ENCODE peak calls at places on chromosomes 12 and 14, in ten cellular contexts. One of them, this sample, is unnamed.

GRCh38 chr12:47832263-47832933 is 12.7 kb upstream of the HDAC7 start:
- DNase-seq in dorsolateral prefrontal cortex: no peak
- DNase-seq in A549: no peak
- DNase-seq in IMR-90: no peak
- DNase-seq in lung: no peak
- DNase-seq in CD8-positive, alpha-beta T cell: no peak
- DNase-seq in tibial nerve: no peak
- DNase-seq in RWPE2: no peak
- DNase-seq in prostate gland: no peak
- DNase-seq in cardiac muscle cell: no peak
- DNase-seq in this sample: no peak

GRCh38 chr14:68941820-68942219 is 37.3 kb downstream of the ACTN1 start:
- DNase-seq in cardiac muscle cell: peak
- DNase-seq in dorsolateral prefrontal cortex: no peak
- DNase-seq in prostate gland: peak
- DNase-seq in lung: no peak
- DNase-seq in tibial nerve: no peak
- DNase-seq in IMR-90: peak
- DNase-seq in A549: peak
- DNase-seq in CD8-positive, alpha-beta T cell: no peak
- DNase-seq in RWPE2: peak
- DNase-seq in this sample: peak

GRCh38 chr12:30019386-30020140 is 235.8 kb upstream of the TMTC1 start:
- DNase-seq in cardiac muscle cell: no peak
- DNase-seq in RWPE2: no peak
- DNase-seq in tibial nerve: no peak
- DNase-seq in dorsolateral prefrontal cortex: no peak
- DNase-seq in lung: no peak
- DNase-seq in A549: no peak
- DNase-seq in CD8-positive, alpha-beta T cell: no peak
- DNase-seq in prostate gland: no peak
- DNase-seq in IMR-90: peak
- DNase-seq in this sample: no peak

GRCh38 chr14:51529731-51530130 is 122.0 kb upstream of the FRMD6 start:
- DNase-seq in lung: no peak
- DNase-seq in dorsolateral prefrontal cortex: no peak
- DNase-seq in A549: no peak
- DNase-seq in cardiac muscle cell: no peak
- DNase-seq in CD8-positive, alpha-beta T cell: no peak
- DNase-seq in prostate gland: no peak
- DNase-seq in tibial nerve: no peak
- DNase-seq in IMR-90: no peak
- DNase-seq in RWPE2: no peak
- DNase-seq in this sample: no peak

GRCh38 chr12:16076553-16076952 is 165.4 kb downstream of the DERA start:
- DNase-seq in A549: peak
- DNase-seq in dorsolateral prefrontal cortex: no peak
- DNase-seq in tibial nerve: no peak
- DNase-seq in prostate gland: no peak
- DNase-seq in CD8-positive, alpha-beta T cell: no peak
- DNase-seq in IMR-90: peak
- DNase-seq in RWPE2: no peak
- DNase-seq in lung: no peak
- DNase-seq in cardiac muscle cell: peak
- DNase-seq in this sample: peak

GRCh38 chr12:62714409-62715075 is 220.4 kb downstream of the PPM1H start:
- DNase-seq in CD8-positive, alpha-beta T cell: no peak
- DNase-seq in dorsolateral prefrontal cortex: no peak
- DNase-seq in IMR-90: no peak
- DNase-seq in A549: no peak
- DNase-seq in prostate gland: no peak
- DNase-seq in RWPE2: no peak
- DNase-seq in lung: no peak
- DNase-seq in tibial nerve: no peak
- DNase-seq in cardiac muscle cell: no peak
- DNase-seq in this sample: no peak

GRCh38 chr14:52536269-52536668 is 16.0 kb downstream of the TXNDC16 start:
- DNase-seq in prostate gland: no peak
- DNase-seq in dorsolateral prefrontal cortex: no peak
- DNase-seq in RWPE2: no peak
- DNase-seq in IMR-90: no peak
- DNase-seq in cardiac muscle cell: no peak
- DNase-seq in A549: no peak
- DNase-seq in lung: no peak
- DNase-seq in tibial nerve: no peak
- DNase-seq in CD8-positive, alpha-beta T cell: no peak
- DNase-seq in this sample: no peak

GRCh38 chr14:97977711-97978261 is 1180.6 kb downstream of the VRK1 start:
- DNase-seq in prostate gland: peak
- DNase-seq in dorsolateral prefrontal cortex: peak
- DNase-seq in A549: no peak
- DNase-seq in RWPE2: peak
- DNase-seq in lung: peak
- DNase-seq in IMR-90: no peak
- DNase-seq in cardiac muscle cell: peak
- DNase-seq in CD8-positive, alpha-beta T cell: peak
- DNase-seq in tibial nerve: peak
- DNase-seq in this sample: peak

GRCh38 chr12:52337054-52337453 is 15.9 kb upstream of the KRT83 start:
- DNase-seq in prostate gland: no peak
- DNase-seq in dorsolateral prefrontal cortex: no peak
- DNase-seq in RWPE2: no peak
- DNase-seq in tibial nerve: no peak
- DNase-seq in A549: no peak
- DNase-seq in CD8-positive, alpha-beta T cell: no peak
- DNase-seq in IMR-90: no peak
- DNase-seq in lung: no peak
- DNase-seq in cardiac muscle cell: peak
- DNase-seq in this sample: no peak

GRCh38 chr12:57213763-57214397 is 2.7 kb upstream of the NXPH4 start:
- DNase-seq in prostate gland: no peak
- DNase-seq in RWPE2: no peak
- DNase-seq in lung: no peak
- DNase-seq in dorsolateral prefrontal cortex: no peak
- DNase-seq in A549: peak
- DNase-seq in cardiac muscle cell: no peak
- DNase-seq in IMR-90: no peak
- DNase-seq in tibial nerve: no peak
- DNase-seq in CD8-positive, alpha-beta T cell: no peak
- DNase-seq in this sample: no peak

GRCh38 chr12:65609359-65609771 is 214.9 kb upstream of the HMGA2 start:
- DNase-seq in CD8-positive, alpha-beta T cell: no peak
- DNase-seq in A549: no peak
- DNase-seq in RWPE2: peak
- DNase-seq in tibial nerve: no peak
- DNase-seq in cardiac muscle cell: peak
- DNase-seq in IMR-90: peak
- DNase-seq in prostate gland: no peak
- DNase-seq in lung: no peak
- DNase-seq in dorsolateral prefrontal cortex: no peak
- DNase-seq in this sample: no peak

GRCh38 chr12:14905269-14906004 is 19.8 kb upstream of the MGP start:
- DNase-seq in CD8-positive, alpha-beta T cell: no peak
- DNase-seq in cardiac muscle cell: peak
- DNase-seq in IMR-90: no peak
- DNase-seq in lung: no peak
- DNase-seq in A549: no peak
- DNase-seq in RWPE2: no peak
- DNase-seq in tibial nerve: no peak
- DNase-seq in dorsolateral prefrontal cortex: no peak
- DNase-seq in prostate gland: no peak
- DNase-seq in this sample: no peak

GRCh38 chr14:57168138-57168695 is 100.5 kb downstream of the EXOC5 start:
- DNase-seq in cardiac muscle cell: no peak
- DNase-seq in lung: no peak
- DNase-seq in tibial nerve: no peak
- DNase-seq in dorsolateral prefrontal cortex: no peak
- DNase-seq in A549: no peak
- DNase-seq in RWPE2: no peak
- DNase-seq in IMR-90: no peak
- DNase-seq in CD8-positive, alpha-beta T cell: no peak
- DNase-seq in prostate gland: no peak
- DNase-seq in this sample: peak

DNA sequence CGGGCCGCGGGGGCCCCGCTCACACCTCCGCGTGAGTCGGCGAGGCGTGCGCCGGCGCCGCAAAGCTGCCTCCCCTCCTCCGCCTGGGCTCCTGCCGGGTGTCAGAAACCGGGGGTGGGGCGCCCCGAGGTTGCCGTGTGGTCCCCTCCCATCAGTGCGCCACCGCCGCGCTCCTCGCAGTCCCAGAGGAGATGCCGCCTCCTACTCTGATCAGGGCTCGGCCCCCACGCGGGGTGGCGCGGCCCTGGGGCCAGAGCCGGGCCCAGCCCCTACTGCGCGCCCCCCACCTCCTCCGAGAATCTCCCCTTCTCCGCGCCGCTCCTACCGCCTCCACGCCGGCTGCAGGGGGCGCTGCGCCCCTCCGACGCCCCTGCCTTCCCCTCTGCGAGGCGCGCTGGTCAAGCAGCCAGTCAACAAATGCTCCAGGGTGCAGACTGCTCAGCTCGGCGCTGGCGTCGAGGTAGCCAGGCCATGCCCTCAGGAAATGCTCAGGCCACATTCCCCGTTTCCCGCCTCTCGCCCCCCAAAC is 467 bp upstream of the JAG2 start:
- DNase-seq in A549: peak
- DNase-seq in IMR-90: no peak
- DNase-seq in dorsolateral prefrontal cortex: no peak
- DNase-seq in cardiac muscle cell: peak
- DNase-seq in CD8-positive, alpha-beta T cell: no peak
- DNase-seq in prostate gland: no peak
- DNase-seq in lung: no peak
- DNase-seq in tibial nerve: no peak
- DNase-seq in RWPE2: no peak
- DNase-seq in this sample: peak
- H3K4me3 ChIP-seq in A549: peak
- H3K4me3 ChIP-seq in IMR-90: no peak
- H3K4me3 ChIP-seq in dorsolateral prefrontal cortex: peak
- H3K4me3 ChIP-seq in cardiac muscle cell: peak
- H3K4me3 ChIP-seq in CD8-positive, alpha-beta T cell: peak
- H3K4me3 ChIP-seq in prostate gland: peak
- H3K4me3 ChIP-seq in lung: no peak
- H3K4me3 ChIP-seq in tibial nerve: no peak
- H3K4me3 ChIP-seq in RWPE2: peak
- H3K4me3 ChIP-seq in this sample: no peak

DNA sequence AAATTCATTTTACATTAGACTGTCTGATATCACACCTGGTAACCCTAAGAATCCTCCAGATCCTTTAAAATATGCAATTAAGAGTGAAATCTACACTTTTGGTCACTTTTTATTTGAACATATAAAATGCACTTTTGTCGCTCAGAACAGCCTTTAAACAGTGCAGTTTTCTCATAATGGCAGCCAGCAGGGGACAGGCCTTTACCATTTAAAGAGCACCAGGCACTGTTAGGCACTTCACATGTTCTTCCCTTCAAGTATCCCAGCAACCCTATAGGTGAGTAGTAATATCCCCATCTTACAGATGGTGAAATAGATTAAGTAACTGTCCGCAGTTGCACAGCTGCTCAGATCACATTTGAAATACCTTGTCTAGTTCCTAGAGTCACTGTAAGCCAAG is 11.3 kb upstream of the SAMD4A start:
- DNase-seq in RWPE2: no peak
- DNase-seq in CD8-positive, alpha-beta T cell: no peak
- DNase-seq in lung: no peak
- DNase-seq in prostate gland: no peak
- DNase-seq in tibial nerve: no peak
- DNase-seq in IMR-90: no peak
- DNase-seq in cardiac muscle cell: no peak
- DNase-seq in dorsolateral prefrontal cortex: no peak
- DNase-seq in A549: peak
- DNase-seq in this sample: no peak
- TF ChIP-seq CTCF in RWPE2: peak
- TF ChIP-seq CTCF in CD8-positive, alpha-beta T cell: no peak
- TF ChIP-seq CTCF in lung: no peak
- TF ChIP-seq CTCF in prostate gland: no peak
- TF ChIP-seq CTCF in tibial nerve: no peak
- TF ChIP-seq CTCF in IMR-90: peak
- TF ChIP-seq CTCF in cardiac muscle cell: peak
- TF ChIP-seq CTCF in dorsolateral prefrontal cortex: no peak
- TF ChIP-seq CTCF in A549: peak
- TF ChIP-seq CTCF in this sample: no peak

DNA sequence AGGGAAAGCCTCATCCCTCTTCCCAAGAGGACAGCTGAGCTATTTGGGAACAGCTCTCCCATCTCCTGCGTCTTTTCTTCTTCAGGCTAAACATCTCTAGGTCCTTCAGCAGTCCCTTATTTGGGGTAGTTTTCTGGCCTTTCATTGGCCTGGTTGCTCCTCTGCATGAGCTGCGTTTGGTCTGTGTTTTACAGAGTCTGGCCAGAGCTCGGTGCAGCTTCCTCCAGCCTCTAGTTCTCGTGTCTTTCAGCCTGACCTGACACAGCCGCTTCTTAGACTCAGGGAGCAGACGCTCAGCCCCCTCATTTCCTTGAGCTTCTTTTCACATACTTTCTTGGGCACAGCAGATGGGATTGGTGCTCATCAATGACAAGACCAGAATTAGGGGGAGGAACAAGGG is 13.5 kb upstream of the GSG1 start:
- DNase-seq in CD8-positive, alpha-beta T cell: no peak
- DNase-seq in cardiac muscle cell: no peak
- DNase-seq in dorsolateral prefrontal cortex: no peak
- DNase-seq in lung: no peak
- DNase-seq in A549: no peak
- DNase-seq in IMR-90: no peak
- DNase-seq in RWPE2: no peak
- DNase-seq in prostate gland: no peak
- DNase-seq in tibial nerve: no peak
- DNase-seq in this sample: no peak
- H3K27ac ChIP-seq in CD8-positive, alpha-beta T cell: no peak
- H3K27ac ChIP-seq in cardiac muscle cell: no peak
- H3K27ac ChIP-seq in dorsolateral prefrontal cortex: no peak
- H3K27ac ChIP-seq in lung: no peak
- H3K27ac ChIP-seq in A549: no peak
- H3K27ac ChIP-seq in IMR-90: no peak
- H3K27ac ChIP-seq in RWPE2: no peak
- H3K27ac ChIP-seq in prostate gland: no peak
- H3K27ac ChIP-seq in tibial nerve: peak
- H3K27ac ChIP-seq in this sample: no peak

DNA sequence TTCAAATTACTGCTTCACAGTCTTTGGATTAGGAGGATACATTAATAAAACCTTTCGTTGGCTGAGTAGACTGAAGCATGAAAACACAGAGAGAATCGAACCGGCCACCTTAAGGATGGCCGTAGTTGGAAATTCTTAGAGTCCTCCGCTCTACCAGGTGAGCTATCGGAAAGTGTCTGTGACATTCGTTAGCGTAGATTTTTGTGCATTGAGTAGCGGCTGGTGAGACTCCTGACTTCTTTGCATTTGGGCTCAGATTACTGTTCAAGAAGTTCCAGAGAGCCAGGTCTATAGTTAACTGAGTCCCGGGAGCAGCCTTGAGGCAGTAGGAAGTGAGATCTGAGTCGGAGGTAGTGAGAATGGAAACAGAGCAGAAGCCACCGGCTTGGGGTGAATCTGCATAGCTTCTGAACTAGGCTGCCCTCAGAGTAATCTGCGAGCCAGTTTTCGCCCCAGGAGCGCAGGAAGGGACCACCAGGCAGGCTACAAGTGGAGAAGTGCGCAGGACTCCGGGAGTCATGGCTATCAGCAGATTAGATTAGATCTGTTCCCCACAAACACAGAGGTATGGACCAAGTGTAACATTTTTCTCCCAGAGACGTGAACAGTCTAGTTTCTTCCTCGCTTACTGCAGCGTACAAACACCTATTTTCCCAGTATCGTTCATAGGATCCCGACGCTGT is 11.0 kb downstream of the OR6S1 start:
- DNase-seq in prostate gland: peak
- DNase-seq in CD8-positive, alpha-beta T cell: peak
- DNase-seq in RWPE2: no peak
- DNase-seq in IMR-90: peak
- DNase-seq in lung: no peak
- DNase-seq in cardiac muscle cell: peak
- DNase-seq in A549: peak
- DNase-seq in dorsolateral prefrontal cortex: no peak
- DNase-seq in tibial nerve: no peak
- DNase-seq in this sample: peak
- H3K4me3 ChIP-seq in prostate gland: peak
- H3K4me3 ChIP-seq in CD8-positive, alpha-beta T cell: peak
- H3K4me3 ChIP-seq in RWPE2: peak
- H3K4me3 ChIP-seq in IMR-90: peak
- H3K4me3 ChIP-seq in lung: no peak
- H3K4me3 ChIP-seq in cardiac muscle cell: peak
- H3K4me3 ChIP-seq in A549: peak
- H3K4me3 ChIP-seq in dorsolateral prefrontal cortex: peak
- H3K4me3 ChIP-seq in tibial nerve: peak
- H3K4me3 ChIP-seq in this sample: peak